ENCODE peak calls at places on chromosomes 5 and 9, in seven cellular contexts. R is AG09309, V is IMR-90, X is Calu3, Z is gastrocnemius medialis, G is progenitor cell of endocrine pancreas, C is transverse colon. L is an unnamed sample.

GRCh38 chr9:132169672-132170392 is 8.0 kb downstream of the NTNG2 start:
- DNase-seq in R (no peak), V (peak), X (peak), Z (no peak), G (peak), C (peak), L (peak)

GRCh38 chr9:124769451-124770358 is 1.4 kb downstream of the NR6A1 start:
- DNase-seq in R (no peak), V (no peak), X (peak), Z (no peak), G (no peak), C (peak), L (peak)

GRCh38 chr9:116565986-116566385 is 121.1 kb upstream of the TRIM32 start:
- DNase-seq in R (no peak), V (no peak), X (no peak), Z (no peak), G (no peak), C (no peak), L (no peak)

GRCh38 chr9:109779711-109780452 is at the start of gene PALM2AKAP2:
- DNase-seq in R (no peak), V (peak), X (peak), Z (no peak), G (peak), C (peak), L (peak)

GRCh38 chr9:131277673-131278420 is 1.5 kb upstream of the FAM78A start:
- DNase-seq in R (peak), V (peak), X (peak), Z (peak), G (peak), C (peak), L (peak)

GRCh38 chr5:160285311-160285710 is 27.1 kb downstream of the CCNJL start:
- DNase-seq in R (no peak), V (no peak), X (no peak), Z (no peak), G (no peak), C (no peak), L (no peak)

GRCh38 chr5:134070979-134071849 is 43.3 kb upstream of the TCF7 start:
- DNase-seq in R (no peak), V (no peak), X (peak), Z (no peak), G (no peak), C (peak), L (peak)

GRCh38 chr5:74073257-74073656 is 447.3 kb downstream of the ARHGEF28 start:
- DNase-seq in R (no peak), V (peak), X (no peak), Z (no peak), G (no peak), C (no peak), L (no peak)

GRCh38 chr5:170100051-170100943 is 5.4 kb upstream of the FOXI1 start:
- DNase-seq in R (peak), V (peak), X (peak), Z (peak), G (peak), C (peak), L (peak)

DNA sequence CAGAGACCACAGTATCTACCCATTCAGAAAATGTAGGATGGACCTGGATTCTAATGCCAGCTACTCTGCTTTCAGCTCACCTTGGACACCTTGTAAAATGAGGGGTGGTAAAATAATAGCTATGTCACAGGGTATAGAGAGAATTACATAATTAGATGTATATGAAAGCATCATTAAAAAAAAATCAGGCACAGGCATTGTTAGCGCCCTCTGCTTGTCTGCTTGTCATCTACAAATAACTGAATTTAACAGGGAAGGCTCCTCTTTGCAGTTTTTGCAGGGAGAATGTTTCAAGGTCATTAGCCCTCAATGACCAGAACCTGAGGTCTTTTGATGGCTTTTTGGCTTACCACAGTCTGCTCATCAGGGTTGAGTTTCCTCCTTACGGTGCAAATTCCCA is 58.0 kb downstream of the GPR21 start:
- DNase-seq in R (no peak), V (no peak), X (no peak), Z (no peak), G (no peak), C (no peak), L (no peak)
- TF ChIP-seq CTCF in R (peak), V (peak), X (no peak), Z (no peak), G (no peak), C (no peak), L (no peak)

GRCh38 chr5:150542933-150543445 is 35.1 kb downstream of the NDST1 start:
- DNase-seq in R (no peak), V (no peak), X (no peak), Z (no peak), G (no peak), C (peak), L (no peak)

GRCh38 chr5:150544606-150545219 is 36.8 kb downstream of the NDST1 start:
- DNase-seq in R (no peak), V (peak), X (peak), Z (peak), G (peak), C (peak), L (peak)

GRCh38 chr5:150541895-150542294 is 34.0 kb downstream of the NDST1 start:
- DNase-seq in R (no peak), V (no peak), X (no peak), Z (no peak), G (no peak), C (peak), L (no peak)

GRCh38 chr5:150548123-150548522 is 40.2 kb downstream of the NDST1 start:
- DNase-seq in R (no peak), V (no peak), X (no peak), Z (no peak), G (no peak), C (no peak), L (no peak)

GRCh38 chr5:150545246-150545645 is 37.3 kb downstream of the NDST1 start:
- DNase-seq in R (no peak), V (no peak), X (no peak), Z (no peak), G (no peak), C (no peak), L (no peak)
- TF ChIP-seq CTCF in R (no peak), V (no peak), X (no peak), Z (no peak), G (no peak), C (no peak), L (no peak)

GRCh38 chr9:82570226-82570625 is 492.7 kb downstream of the RASEF start:
- DNase-seq in R (no peak), V (peak), X (no peak), Z (no peak), G (no peak), C (peak), L (no peak)
- TF ChIP-seq CTCF in R (peak), V (peak), X (no peak), Z (no peak), G (peak), C (peak), L (no peak)

GRCh38 chr9:4985376-4986266 is 549 bp downstream of the JAK2 start:
- DNase-seq in R (no peak), V (peak), X (peak), Z (peak), G (no peak), C (peak), L (peak)
- TF ChIP-seq CTCF in R (no peak), V (no peak), X (no peak), Z (no peak), G (no peak), C (no peak), L (no peak)

L was measured in glutamatergic neuron.